ENCODE peak calls at places on chromosomes 1 and 21, in nine cellular contexts. C, B, O, W, T, F, G, V and K are unnamed samples.

GRCh38 chr21:45818276-45818903 is 163.2 kb upstream of the COL6A1 start:
- DNase-seq in V (no peak), T (peak), G (no peak), O (no peak), C (no peak), B (peak), W (no peak), F (no peak), K (no peak)

GRCh38 chr1:153541641-153542569 is 1.2 kb upstream of the S100A5 start:
- DNase-seq in B (no peak), G (peak), O (no peak), T (no peak), C (no peak), V (no peak), W (no peak), F (no peak), K (no peak)

GRCh38 chr1:213138892-213139291 is 87.9 kb downstream of the RPS6KC1 start:
- DNase-seq in V (no peak), F (no peak), B (peak), W (no peak), C (no peak), O (no peak), T (no peak), G (no peak), K (no peak)

GRCh38 chr1:231418741-231419107 is 3.4 kb downstream of the EGLN1 start:
- DNase-seq in O (no peak), F (no peak), V (no peak), G (no peak), B (no peak), T (peak), C (no peak), W (no peak), K (no peak)

GRCh38 chr1:160795951-160796383 is at the start of gene LY9:
- DNase-seq in B (no peak), F (no peak), T (no peak), V (no peak), G (no peak), C (no peak), O (peak), W (no peak), K (no peak)

GRCh38 chr1:65360654-65361053 is 51.3 kb downstream of the DNAJC6 start:
- DNase-seq in F (no peak), G (no peak), V (no peak), C (no peak), T (no peak), W (no peak), O (no peak), B (no peak), K (no peak)

GRCh38 chr1:27959792-27960603 is at the start of gene XKR8:
- DNase-seq in C (peak), W (no peak), B (peak), O (peak), T (peak), G (peak), F (peak), V (peak), K (peak)

GRCh38 chr1:6171546-6172124 is 8.5 kb downstream of the CHD5 start:
- DNase-seq in B (peak), O (no peak), V (peak), T (no peak), W (peak), F (no peak), G (no peak), C (peak), K (peak)

GRCh38 chr1:202852163-202852904 is 36.6 kb downstream of the RABIF start:
- DNase-seq in C (peak), B (peak), V (peak), W (peak), O (no peak), G (no peak), T (peak), F (no peak), K (peak)

GRCh38 chr1:25906644-25907300 is 553 bp upstream of the STMN1 start:
- DNase-seq in C (peak), T (peak), W (peak), B (no peak), O (no peak), V (no peak), G (peak), F (no peak), K (peak)

GRCh38 chr1:153404768-153405167 is 11.6 kb upstream of the S100A7A start:
- DNase-seq in G (no peak), F (peak), V (peak), W (peak), C (peak), O (no peak), B (peak), T (no peak), K (peak)

GRCh38 chr21:45939521-45940045 is 42.0 kb upstream of the COL6A1 start:
- DNase-seq in V (no peak), T (no peak), O (no peak), W (peak), G (no peak), C (no peak), F (no peak), B (no peak), K (no peak)

GRCh38 chr1:164675342-164675904 is 116.4 kb downstream of the PBX1 start:
- DNase-seq in O (no peak), C (no peak), F (no peak), T (peak), W (no peak), V (peak), G (no peak), B (peak), K (no peak)

GRCh38 chr1:151309851-151310323 is 17.3 kb downstream of the PI4KB start:
- DNase-seq in W (peak), T (no peak), O (no peak), C (peak), V (no peak), F (peak), B (peak), G (no peak), K (no peak)

GRCh38 chr1:109516872-109517271 is 7.3 kb upstream of the AMIGO1 start:
- DNase-seq in W (no peak), O (no peak), C (no peak), F (no peak), T (peak), G (no peak), V (no peak), B (no peak), K (no peak)

GRCh38 chr1:85344256-85344694 is 67.8 kb upstream of the BCL10 start:
- DNase-seq in W (peak), T (peak), O (no peak), B (peak), V (peak), F (no peak), C (peak), G (no peak), K (peak)

GRCh38 chr1:204567067-204567466 is 50.9 kb downstream of the MDM4 start:
- DNase-seq in B (no peak), F (no peak), G (no peak), C (no peak), T (peak), W (no peak), V (no peak), O (no peak), K (no peak)

GRCh38 chr1:115748396-115749130 is 20.0 kb downstream of the CASQ2 start:
- DNase-seq in W (no peak), C (no peak), V (no peak), F (no peak), O (no peak), B (peak), T (peak), G (no peak), K (no peak)

GRCh38 chr1:95118019-95118499 is 904 bp downstream of the TLCD4 start:
- DNase-seq in V (no peak), W (no peak), O (no peak), G (peak), C (no peak), T (peak), B (no peak), F (no peak), K (no peak)

GRCh38 chr21:17688912-17689874 is 76.5 kb upstream of the BTG3 start:
- DNase-seq in C (peak), F (peak), T (peak), W (no peak), B (no peak), V (peak), G (no peak), O (no peak), K (peak)

GRCh38 chr1:239317948-239318347 is 68.4 kb upstream of the CHRM3 start:
- DNase-seq in W (no peak), O (no peak), G (no peak), V (no peak), B (no peak), C (no peak), F (no peak), T (no peak), K (no peak)

GRCh38 chr1:25616932-25617625 is 488 bp downstream of the MAN1C1 start:
- DNase-seq in O (no peak), V (no peak), B (no peak), G (no peak), W (peak), C (peak), F (no peak), T (no peak), K (peak)

GRCh38 chr1:222790520-222790919 is 24.3 kb upstream of the DISP1 start:
- DNase-seq in F (no peak), G (no peak), T (no peak), V (no peak), O (no peak), C (no peak), W (no peak), B (no peak), K (no peak)

GRCh38 chr21:20661745-20662470 is 336.3 kb upstream of the NCAM2 start:
- DNase-seq in F (no peak), V (no peak), C (peak), T (no peak), B (no peak), O (no peak), W (no peak), G (no peak), K (no peak)

GRCh38 chr21:15967661-15968060 is 237.9 kb downstream of the USP25 start:
- DNase-seq in T (peak), G (no peak), W (no peak), F (no peak), C (peak), O (no peak), V (no peak), B (peak), K (no peak)

GRCh38 chr21:31872452-31873274 is at the start of gene HUNK:
- DNase-seq in V (peak), T (peak), O (no peak), G (no peak), F (peak), C (peak), B (peak), W (peak), K (peak)

GRCh38 chr1:49544615-49545014 is 479.1 kb downstream of the AGBL4 start:
- DNase-seq in G (no peak), T (no peak), C (no peak), O (no peak), V (no peak), W (no peak), B (no peak), F (no peak), K (no peak)

GRCh38 chr21:35273331-35273730 is 224.2 kb upstream of the RUNX1 start:
- DNase-seq in V (peak), B (no peak), G (no peak), O (no peak), F (no peak), W (no peak), C (peak), T (peak), K (no peak)

GRCh38 chr1:15848143-15848928 is 829 bp downstream of the SPEN start:
- DNase-seq in W (peak), C (peak), T (peak), V (no peak), F (peak), B (peak), G (no peak), O (no peak), K (peak)

GRCh38 chr1:30665216-30665615 is 58.2 kb downstream of the MATN1 start:
- DNase-seq in G (no peak), O (no peak), T (no peak), C (no peak), B (no peak), W (no peak), V (no peak), F (no peak), K (no peak)

GRCh38 chr1:7401814-7402547 is 369.1 kb upstream of the VAMP3 start:
- DNase-seq in T (peak), W (peak), V (peak), G (no peak), F (no peak), C (peak), O (no peak), B (peak), K (no peak)

GRCh38 chr1:9100471-9101043 is 28.3 kb downstream of the GPR157 start:
- DNase-seq in O (no peak), V (no peak), T (no peak), G (no peak), W (no peak), F (no peak), B (peak), C (no peak), K (no peak)

GRCh38 chr1:9105336-9105867 is 23.5 kb downstream of the GPR157 start:
- DNase-seq in C (no peak), T (no peak), V (no peak), B (no peak), G (no peak), W (no peak), F (no peak), O (no peak), K (no peak)

GRCh38 chr1:9097947-9098705 is 28.7 kb upstream of the SLC2A5 start:
- DNase-seq in W (no peak), G (no peak), T (no peak), O (no peak), V (no peak), F (no peak), C (no peak), B (no peak), K (no peak)

GRCh38 chr1:9099555-9099954 is 29.3 kb downstream of the GPR157 start:
- DNase-seq in F (no peak), C (peak), B (no peak), G (no peak), T (no peak), W (no peak), V (no peak), O (no peak), K (no peak)

DNA sequence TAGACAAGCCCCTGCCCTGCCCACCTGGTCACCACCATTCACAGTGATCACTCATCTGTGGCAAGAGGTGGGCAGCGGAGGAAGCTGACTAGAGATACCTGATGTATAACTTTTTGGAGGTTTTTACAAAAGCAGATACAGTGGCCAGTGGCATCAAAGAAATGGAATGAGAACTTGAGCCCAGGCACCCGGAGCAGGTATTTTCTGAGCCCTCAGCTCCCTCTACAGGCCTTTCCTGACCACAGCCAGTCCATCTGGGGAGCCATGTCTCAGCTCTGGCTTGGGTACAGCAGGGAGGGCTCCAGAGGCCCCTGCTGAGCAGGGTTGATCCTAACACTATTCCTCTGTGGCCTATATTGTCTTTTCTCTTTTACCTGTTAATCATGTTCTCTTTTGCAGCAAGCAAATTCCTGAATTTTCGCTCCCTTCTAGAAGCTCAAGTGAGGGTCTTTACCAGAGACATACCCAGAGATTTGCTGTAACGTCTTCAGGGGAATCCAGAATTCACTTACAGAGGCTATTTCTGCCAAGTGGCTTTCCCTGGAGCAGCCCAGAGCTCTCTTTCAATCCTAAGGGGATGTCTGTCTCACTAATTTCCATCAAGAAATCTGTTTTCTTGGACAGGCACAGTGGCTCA is 27.3 kb downstream of the GPR157 start:
- DNase-seq in T (peak), B (peak), C (peak), F (no peak), V (peak), O (no peak), G (no peak), W (peak), K (peak)
- TF ChIP-seq CTCF in T (peak), B (peak), C (peak), F (peak), V (peak), O (peak), G (peak), W (peak), K (peak)

GRCh38 chr21:40043423-40043822 is 176.2 kb downstream of the PCP4 start:
- DNase-seq in W (no peak), O (no peak), V (no peak), F (no peak), T (peak), G (no peak), B (no peak), C (peak), K (no peak)
- TF ChIP-seq CTCF in W (no peak), O (no peak), V (no peak), F (no peak), T (no peak), G (no peak), B (no peak), C (peak), K (no peak)

GRCh38 chr1:76868154-76868882 is 1.0 kb downstream of the ST6GALNAC5 start:
- DNase-seq in C (peak), G (no peak), O (no peak), W (peak), V (no peak), B (peak), F (peak), T (peak), K (peak)
- TF ChIP-seq CTCF in C (no peak), G (no peak), O (peak), W (peak), V (no peak), B (no peak), F (no peak), T (no peak), K (no peak)

GRCh38 chr1:186443638-186444037 is 17.3 kb downstream of the PDC start:
- DNase-seq in C (no peak), G (no peak), B (no peak), W (no peak), T (no peak), V (no peak), F (no peak), O (no peak), K (no peak)
- TF ChIP-seq CTCF in C (no peak), G (no peak), B (no peak), W (no peak), T (no peak), V (no peak), F (no peak), O (no peak), K (no peak)

GRCh38 chr1:63143482-63143881 is 178.9 kb upstream of the FOXD3 start:
- DNase-seq in W (no peak), C (no peak), T (no peak), V (no peak), O (no peak), G (no peak), B (no peak), F (no peak), K (no peak)
- TF ChIP-seq CTCF in W (peak), C (no peak), T (no peak), V (no peak), O (no peak), G (no peak), B (no peak), F (no peak), K (no peak)

DNA sequence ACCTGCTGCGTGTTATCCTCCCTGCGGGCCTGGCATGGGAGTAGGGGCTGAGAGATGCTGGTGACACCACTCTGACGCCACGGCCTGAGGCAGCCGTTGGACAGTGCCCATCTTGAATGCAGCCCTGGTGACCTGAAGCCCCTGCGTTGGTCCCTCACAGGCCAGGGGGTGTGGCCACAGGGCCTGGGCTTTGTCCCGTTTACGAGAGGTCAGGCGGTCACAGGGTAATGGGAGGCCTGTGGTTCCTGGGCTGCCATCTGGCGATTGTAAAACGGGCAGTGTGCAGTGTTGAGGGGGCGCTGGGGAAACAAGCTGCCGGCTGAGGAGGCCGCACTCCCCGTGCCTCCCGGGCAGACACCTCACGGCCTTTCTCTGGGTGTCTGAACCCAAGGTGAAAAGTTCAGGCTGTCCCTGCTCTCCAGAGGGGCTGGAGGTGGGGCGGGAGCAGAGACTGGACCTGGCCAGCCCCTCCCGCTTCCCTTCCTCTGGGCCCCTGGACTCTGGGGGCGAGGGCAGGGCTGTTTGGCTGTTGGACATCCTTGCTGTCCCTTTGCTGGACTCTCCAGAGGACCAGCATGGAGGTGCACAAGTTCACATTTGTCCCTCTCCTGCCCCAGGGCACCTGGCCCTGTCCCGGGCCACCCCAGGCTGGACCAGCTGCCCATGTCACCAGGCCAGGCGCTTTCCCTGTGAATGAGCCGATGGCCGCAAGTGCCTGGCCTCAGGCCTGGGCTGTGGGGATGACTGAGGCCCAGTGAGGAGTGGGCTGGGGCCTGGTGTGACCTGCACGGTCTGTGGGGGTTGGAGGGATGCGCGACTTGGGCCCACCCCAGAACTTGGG is 42.4 kb downstream of the SKI start:
- DNase-seq in G (no peak), F (peak), W (peak), V (no peak), C (no peak), B (no peak), O (no peak), T (no peak), K (no peak)
- TF ChIP-seq CTCF in G (no peak), F (no peak), W (no peak), V (no peak), C (no peak), B (no peak), O (no peak), T (no peak), K (no peak)